ENCODE peak calls at places on chromosome 13, in five cellular contexts. One of them, this sample, is unnamed.

GRCh38 chr13:37775871-37776270 is 93.7 kb downstream of the TRPC4 start:
- DNase-seq in adrenal gland: no peak
- DNase-seq in aorta: no peak
- DNase-seq in testis: no peak
- DNase-seq in left lung: no peak
- DNase-seq in this sample: no peak

GRCh38 chr13:101230271-101230890 is 185.9 kb downstream of the NALCN start:
- DNase-seq in adrenal gland: no peak
- DNase-seq in aorta: no peak
- DNase-seq in testis: no peak
- DNase-seq in left lung: no peak
- DNase-seq in this sample: no peak

GRCh38 chr13:37306778-37307544 is 201.5 kb upstream of the CSNK1A1L start:
- DNase-seq in adrenal gland: no peak
- DNase-seq in aorta: no peak
- DNase-seq in testis: no peak
- DNase-seq in left lung: no peak
- DNase-seq in this sample: peak; percentile 92

GRCh38 chr13:71798723-71799122 is 68.3 kb downstream of the DACH1 start:
- DNase-seq in adrenal gland: no peak
- DNase-seq in aorta: no peak
- DNase-seq in testis: no peak
- DNase-seq in left lung: no peak
- DNase-seq in this sample: no peak

GRCh38 chr13:109288151-109288709 is 498.2 kb downstream of the IRS2 start:
- DNase-seq in adrenal gland: no peak
- DNase-seq in aorta: no peak
- DNase-seq in testis: no peak
- DNase-seq in left lung: no peak
- DNase-seq in this sample: no peak

GRCh38 chr13:77696006-77696862 is 1.3 kb upstream of the SLAIN1 start:
- DNase-seq in adrenal gland: peak; percentile 20
- DNase-seq in aorta: no peak
- DNase-seq in testis: no peak
- DNase-seq in left lung: no peak
- DNase-seq in this sample: no peak

GRCh38 chr13:30450066-30450465 is 15.7 kb downstream of the HMGB1 start:
- DNase-seq in adrenal gland: peak; percentile 5
- DNase-seq in aorta: no peak
- DNase-seq in testis: no peak
- DNase-seq in left lung: no peak
- DNase-seq in this sample: no peak

GRCh38 chr13:35984776-35985453 is 146.3 kb downstream of the DCLK1 start:
- DNase-seq in adrenal gland: no peak
- DNase-seq in aorta: no peak
- DNase-seq in testis: no peak
- DNase-seq in left lung: no peak
- DNase-seq in this sample: peak; percentile 32

GRCh38 chr13:91232716-91233115 is 114.8 kb upstream of the MIR17HG start:
- DNase-seq in adrenal gland: no peak
- DNase-seq in aorta: no peak
- DNase-seq in testis: no peak
- DNase-seq in left lung: no peak
- DNase-seq in this sample: no peak

GRCh38 chr13:30364876-30365275 is 57.4 kb upstream of the UBE2L5 start:
- DNase-seq in adrenal gland: no peak
- DNase-seq in aorta: no peak
- DNase-seq in testis: no peak
- DNase-seq in left lung: no peak
- DNase-seq in this sample: no peak

GRCh38 chr13:48094404-48094780 is 512 bp downstream of the MED4 start:
- DNase-seq in adrenal gland: peak; percentile 22
- DNase-seq in aorta: no peak
- DNase-seq in testis: no peak
- DNase-seq in left lung: no peak
- DNase-seq in this sample: peak; percentile 40

GRCh38 chr13:87982436-87982835 is 311.3 kb downstream of the SLITRK5 start:
- DNase-seq in adrenal gland: no peak
- DNase-seq in aorta: no peak
- DNase-seq in testis: no peak
- DNase-seq in left lung: no peak
- DNase-seq in this sample: no peak

GRCh38 chr13:50387124-50387581 is 371.9 kb downstream of the KCNRG start:
- DNase-seq in adrenal gland: no peak
- DNase-seq in aorta: no peak
- DNase-seq in testis: peak; percentile 59
- DNase-seq in left lung: peak; percentile 59
- DNase-seq in this sample: peak; percentile 89

GRCh38 chr13:106566682-106567420 is 1.1 kb downstream of the ARGLU1 start:
- DNase-seq in adrenal gland: peak; percentile 65
- DNase-seq in aorta: no peak
- DNase-seq in testis: peak; percentile 73
- DNase-seq in left lung: peak; percentile 75
- DNase-seq in this sample: peak; percentile 67

GRCh38 chr13:108508263-108508662 is 121.1 kb upstream of the MYO16 start:
- DNase-seq in adrenal gland: no peak
- DNase-seq in aorta: no peak
- DNase-seq in testis: no peak
- DNase-seq in left lung: no peak
- DNase-seq in this sample: no peak

GRCh38 chr13:94079876-94080275 is 399.6 kb downstream of the DCT start:
- DNase-seq in adrenal gland: no peak
- DNase-seq in aorta: no peak
- DNase-seq in testis: no peak
- DNase-seq in left lung: no peak
- DNase-seq in this sample: no peak

GRCh38 chr13:56349866-56350265 is 790.9 kb upstream of the PRR20A start:
- DNase-seq in adrenal gland: no peak
- DNase-seq in aorta: no peak
- DNase-seq in testis: no peak
- DNase-seq in left lung: no peak
- DNase-seq in this sample: no peak

GRCh38 chr13:27964741-27965323 is 4.3 kb downstream of the CDX2 start:
- DNase-seq in adrenal gland: no peak
- DNase-seq in aorta: no peak
- DNase-seq in testis: no peak
- DNase-seq in left lung: no peak
- DNase-seq in this sample: no peak

GRCh38 chr13:82634946-82635345 is 1247.3 kb downstream of the SLITRK1 start:
- DNase-seq in adrenal gland: no peak
- DNase-seq in aorta: no peak
- DNase-seq in testis: no peak
- DNase-seq in left lung: no peak
- DNase-seq in this sample: no peak

GRCh38 chr13:66780814-66781213 is 449.3 kb downstream of the PCDH9 start:
- DNase-seq in adrenal gland: no peak
- DNase-seq in aorta: no peak
- DNase-seq in testis: no peak
- DNase-seq in left lung: no peak
- DNase-seq in this sample: no peak

GRCh38 chr13:52782486-52783448 is 43.1 kb upstream of the CNMD start:
- DNase-seq in adrenal gland: no peak
- DNase-seq in aorta: no peak
- DNase-seq in testis: peak; percentile 16
- DNase-seq in left lung: no peak
- DNase-seq in this sample: peak; percentile 10

GRCh38 chr13:46469064-46469463 is 82.0 kb upstream of the RUBCNL start:
- DNase-seq in adrenal gland: no peak
- DNase-seq in aorta: no peak
- DNase-seq in testis: no peak
- DNase-seq in left lung: no peak
- DNase-seq in this sample: no peak

GRCh38 chr13:27595055-27595811 is 25.1 kb downstream of the LNX2 start:
- DNase-seq in adrenal gland: no peak
- DNase-seq in aorta: no peak
- DNase-seq in testis: no peak
- DNase-seq in left lung: no peak
- DNase-seq in this sample: no peak

GRCh38 chr13:43905435-43906031 is 25.8 kb downstream of the LACC1 start:
- DNase-seq in adrenal gland: peak; percentile 43
- DNase-seq in aorta: no peak
- DNase-seq in testis: peak; percentile 67
- DNase-seq in left lung: no peak
- DNase-seq in this sample: peak; percentile 73

GRCh38 chr13:40430234-40430633 is 236.2 kb downstream of the FOXO1 start:
- DNase-seq in adrenal gland: no peak
- DNase-seq in aorta: no peak
- DNase-seq in testis: no peak
- DNase-seq in left lung: no peak
- DNase-seq in this sample: peak; percentile 53

GRCh38 chr13:86282450-86282849 is 483.2 kb upstream of the SLITRK6 start:
- DNase-seq in adrenal gland: no peak
- DNase-seq in aorta: no peak
- DNase-seq in testis: no peak
- DNase-seq in left lung: no peak
- DNase-seq in this sample: no peak

GRCh38 chr13:39536906-39537305 is 66.1 kb downstream of the LHFPL6 start:
- DNase-seq in adrenal gland: no peak
- DNase-seq in aorta: no peak
- DNase-seq in testis: no peak
- DNase-seq in left lung: no peak
- DNase-seq in this sample: no peak

GRCh38 chr13:73369095-73369494 is 310.3 kb downstream of the KLF5 start:
- DNase-seq in adrenal gland: no peak
- DNase-seq in aorta: no peak
- DNase-seq in testis: no peak
- DNase-seq in left lung: no peak
- DNase-seq in this sample: no peak

GRCh38 chr13:73370066-73370465 is 311.3 kb downstream of the KLF5 start:
- DNase-seq in adrenal gland: no peak
- DNase-seq in aorta: no peak
- DNase-seq in testis: no peak
- DNase-seq in left lung: no peak
- DNase-seq in this sample: no peak

GRCh38 chr13:73368608-73369007 is 309.8 kb downstream of the KLF5 start:
- DNase-seq in adrenal gland: no peak
- DNase-seq in aorta: no peak
- DNase-seq in testis: no peak
- DNase-seq in left lung: no peak
- DNase-seq in this sample: no peak

GRCh38 chr13:73367886-73368285 is 309.1 kb downstream of the KLF5 start:
- DNase-seq in adrenal gland: no peak
- DNase-seq in aorta: no peak
- DNase-seq in testis: no peak
- DNase-seq in left lung: no peak
- DNase-seq in this sample: no peak

DNA sequence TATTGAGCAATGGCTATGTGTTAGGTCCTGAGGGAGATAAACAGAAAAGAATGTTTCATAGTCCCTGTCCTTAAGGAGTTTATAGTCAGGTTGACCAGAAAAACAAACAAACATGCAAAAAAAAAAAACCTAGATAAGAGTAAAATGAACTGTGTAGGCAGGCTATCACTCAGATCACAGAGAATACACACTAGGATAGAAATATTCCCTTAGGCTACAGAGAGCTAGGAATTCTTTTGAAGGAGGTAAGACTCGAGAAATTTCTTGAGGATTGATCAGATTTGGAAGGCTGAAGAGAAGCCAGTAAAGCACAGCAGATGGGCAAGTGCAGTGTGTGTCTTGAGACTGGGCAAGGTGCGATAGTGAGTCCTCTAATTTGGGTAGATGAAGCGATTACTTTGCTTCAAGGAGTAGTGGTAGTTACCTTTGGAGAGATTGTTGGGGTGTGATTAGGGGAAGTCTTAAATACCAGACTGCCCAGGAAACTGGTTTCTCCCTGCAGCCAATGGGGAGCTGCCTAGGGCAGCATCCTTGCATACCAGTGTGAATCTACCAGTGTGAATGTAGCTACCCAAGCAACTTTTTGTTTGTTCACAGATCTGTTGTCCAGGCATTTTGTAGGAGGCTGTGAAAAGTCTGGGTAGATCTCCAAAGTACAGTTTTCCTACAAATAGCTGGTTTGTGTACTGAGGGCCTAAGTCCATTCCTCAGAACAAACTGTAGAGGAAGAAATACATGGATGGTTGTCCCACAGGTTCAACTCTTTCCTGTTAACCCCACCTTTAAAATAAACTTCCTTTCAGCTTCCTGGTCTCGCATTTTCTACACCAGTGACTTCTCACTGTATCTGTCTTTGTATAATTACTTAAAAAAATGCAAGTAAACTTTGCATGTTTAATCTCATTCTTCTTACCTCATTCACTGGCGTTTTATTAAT is 314.2 kb downstream of the KLF5 start:
- DNase-seq in adrenal gland: no peak
- DNase-seq in aorta: no peak
- DNase-seq in testis: no peak
- DNase-seq in left lung: no peak
- DNase-seq in this sample: no peak
- H3K27ac ChIP-seq in adrenal gland: no peak overlapping the region
- H3K27ac ChIP-seq in aorta: no peak overlapping the region
- H3K27ac ChIP-seq in testis: no peak overlapping the region
- H3K27ac ChIP-seq in left lung: no peak overlapping the region
- H3K27ac ChIP-seq in this sample: no peak overlapping the region

GRCh38 chr13:80361298-80361697 is 20.4 kb upstream of the SPRY2 start:
- DNase-seq in adrenal gland: no peak
- DNase-seq in aorta: no peak
- DNase-seq in testis: no peak
- DNase-seq in left lung: no peak
- DNase-seq in this sample: no peak
- H3K27ac ChIP-seq in adrenal gland: no peak overlapping the region
- H3K27ac ChIP-seq in aorta: no peak overlapping the region
- H3K27ac ChIP-seq in testis: no peak overlapping the region
- H3K27ac ChIP-seq in left lung: no peak overlapping the region
- H3K27ac ChIP-seq in this sample: no peak overlapping the region

DNA sequence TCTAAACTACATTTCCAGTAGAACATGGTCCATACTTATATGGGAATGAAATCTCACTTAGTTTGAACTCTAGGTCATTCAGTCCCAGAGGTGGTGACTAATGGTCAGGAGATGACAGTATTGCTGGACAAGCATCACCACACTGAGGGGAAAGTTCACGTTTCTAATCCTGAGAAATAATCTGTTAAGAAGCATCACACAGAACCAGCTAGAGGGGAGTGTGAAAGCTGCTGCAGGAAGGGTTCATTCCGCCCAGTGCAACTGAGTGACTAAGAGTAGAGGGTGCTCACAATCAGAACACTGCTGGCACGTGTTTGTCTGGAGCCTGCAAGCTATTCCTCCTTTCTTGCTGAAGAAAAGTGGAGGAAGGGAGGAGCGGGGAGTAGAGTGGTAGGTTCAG is 2.7 kb downstream of the COL4A1 start:
- DNase-seq in adrenal gland: peak; percentile 29
- DNase-seq in aorta: no peak
- DNase-seq in testis: no peak
- DNase-seq in left lung: no peak
- DNase-seq in this sample: no peak
- H3K27ac ChIP-seq in adrenal gland: no peak overlapping the region
- H3K27ac ChIP-seq in aorta: no peak overlapping the region
- H3K27ac ChIP-seq in testis: no peak overlapping the region
- H3K27ac ChIP-seq in left lung: peak overlapping the region; percentile 26
- H3K27ac ChIP-seq in this sample: no peak overlapping the region

DNA sequence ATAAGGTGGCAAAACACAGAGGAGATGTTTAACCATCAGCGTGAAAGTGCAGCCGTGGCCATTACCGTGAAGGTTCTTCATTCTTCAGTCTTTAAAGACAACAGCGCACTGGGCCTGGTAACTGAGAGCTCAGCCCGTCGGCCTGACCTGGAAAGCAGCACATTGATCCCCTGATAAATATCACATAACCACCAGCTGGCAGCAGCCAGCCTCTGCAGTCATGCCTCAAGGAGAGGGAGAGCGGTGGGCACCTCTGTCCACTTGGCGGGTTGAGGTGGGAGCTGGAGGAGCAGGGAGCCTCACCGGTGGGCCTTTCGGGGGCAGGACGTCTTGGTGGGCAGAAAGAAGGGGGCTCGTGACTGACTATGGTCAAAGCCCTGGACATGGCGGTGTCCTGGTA is 58.1 kb downstream of the MCF2L start:
- DNase-seq in adrenal gland: no peak
- DNase-seq in aorta: no peak
- DNase-seq in testis: no peak
- DNase-seq in left lung: no peak
- DNase-seq in this sample: no peak
- H3K27ac ChIP-seq in adrenal gland: no peak overlapping the region
- H3K27ac ChIP-seq in aorta: no peak overlapping the region
- H3K27ac ChIP-seq in testis: no peak overlapping the region
- H3K27ac ChIP-seq in left lung: no peak overlapping the region
- H3K27ac ChIP-seq in this sample: no peak overlapping the region

This sample was measured in SJCRH30.